ENCODE peak calls at places on chromosomes 4 and X, in six cellular contexts. M is HEK293T, T is HCT116, L is HepG2, J is K562, B is H1. D is an unnamed sample.

GRCh38 chrX:30580641-30581040 is 3.1 kb upstream of the TASL start:
- DNase-seq in M (no peak), L (no peak), J (no peak), T (no peak), B (no peak), D (no peak)

GRCh38 chrX:76827672-76828071 is 400.2 kb downstream of the MAGEE1 start:
- DNase-seq in L (no peak), J (no peak), B (no peak), M (no peak), T (no peak), D (no peak)

GRCh38 chr4:141352775-141353544 is 132.3 kb downstream of the ZNF330 start:
- DNase-seq in B (no peak), J (no peak), M (no peak), L (no peak), T (no peak), D (no peak)

GRCh38 chr4:8537041-8537461 is 43.1 kb upstream of the GPR78 start:
- DNase-seq in M (no peak), L (peak), J (no peak), B (no peak), T (peak), D (no peak)

GRCh38 chr4:112517067-112517588 is 1.1 kb upstream of the NEUROG2 start:
- DNase-seq in B (no peak), T (no peak), L (no peak), M (peak), J (no peak), D (peak)

GRCh38 chr4:155319506-155319905 is 57.3 kb downstream of the MAP9 start:
- DNase-seq in L (no peak), M (no peak), B (peak), J (no peak), T (no peak), D (no peak)

GRCh38 chr4:185817403-185817818 is 5.4 kb upstream of the SORBS2 start:
- DNase-seq in L (peak), B (no peak), T (no peak), M (no peak), J (no peak), D (no peak)

GRCh38 chr4:153252122-153252521 is 47.9 kb downstream of the TRIM2 start:
- DNase-seq in L (no peak), B (no peak), J (no peak), M (no peak), T (no peak), D (no peak)

GRCh38 chr4:77203380-77204197 is 46.6 kb downstream of the CCNG2 start:
- DNase-seq in M (peak), J (peak), L (peak), T (peak), B (peak), D (peak)

GRCh38 chr4:56146956-56147355 is 198.2 kb downstream of the CEP135 start:
- DNase-seq in J (no peak), L (no peak), M (no peak), B (no peak), T (no peak), D (no peak)

DNA sequence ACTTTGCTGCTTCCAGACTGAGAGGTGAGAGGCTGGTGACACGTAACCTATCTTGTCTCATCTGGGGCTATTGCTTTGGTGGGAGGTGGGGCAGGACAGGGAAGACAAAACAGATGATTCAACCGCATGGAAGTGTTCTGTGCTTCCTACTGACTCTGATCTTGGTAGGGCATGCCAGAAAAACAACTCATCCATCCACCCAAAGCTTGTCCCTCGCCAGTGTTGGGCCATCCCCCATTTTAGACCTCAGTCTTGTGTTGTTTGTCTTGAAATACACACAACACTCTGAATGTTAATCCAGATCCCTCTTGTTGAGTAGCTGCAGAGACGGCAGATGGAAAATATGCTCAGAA is 351 bp downstream of the CHRNA9 start:
- DNase-seq in L (no peak), J (no peak), T (no peak), M (no peak), B (no peak), D (no peak)
- TF ChIP-seq SP1 in L (no peak), J (no peak), T (no peak), M (no peak), B (no peak), D (no peak)

DNA sequence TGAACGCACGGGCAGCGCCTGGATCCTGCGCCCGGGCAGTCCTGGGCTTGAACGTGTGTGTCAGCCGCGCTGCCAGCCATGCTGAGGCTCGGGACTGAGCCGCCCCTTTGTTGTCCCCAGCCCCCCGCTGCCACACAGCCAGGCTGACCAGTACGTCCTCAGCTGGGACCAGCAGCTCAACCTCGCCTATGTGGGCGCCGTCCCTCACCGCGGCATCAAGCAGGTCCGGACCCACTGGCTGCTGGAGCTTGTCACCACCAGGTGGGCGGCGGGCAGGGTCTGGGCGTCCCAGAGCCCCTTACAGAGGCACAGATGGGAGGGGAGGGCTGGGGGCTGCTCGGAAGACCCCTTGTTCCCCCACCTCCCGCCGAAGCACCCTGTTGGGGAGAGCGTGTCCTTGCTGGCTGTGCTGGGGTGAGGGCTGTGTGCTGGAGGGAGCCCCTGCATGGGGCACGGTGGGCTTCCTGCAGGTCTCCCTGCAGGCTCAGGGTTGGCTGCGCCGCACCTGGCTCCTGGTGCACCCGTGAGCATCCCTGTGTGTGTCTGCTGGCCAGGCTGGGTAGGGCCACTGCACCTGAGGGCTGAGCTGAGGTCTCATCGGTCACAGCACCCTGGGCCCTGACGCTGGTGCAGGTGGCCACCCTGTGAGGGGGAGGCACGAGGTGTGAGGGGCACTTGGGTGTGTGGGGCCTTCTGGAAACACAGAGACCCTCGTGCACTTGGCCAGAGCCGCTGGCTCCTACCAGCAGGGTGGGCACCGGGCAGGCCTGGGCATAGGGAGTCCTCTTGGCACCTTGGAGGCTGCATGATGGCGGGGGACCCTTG is 1.1 kb downstream of the IDUA start:
- DNase-seq in B (no peak), T (no peak), M (no peak), L (no peak), J (no peak), D (no peak)
- TF ChIP-seq SP1 in B (no peak), T (no peak), M (no peak), L (no peak), J (no peak), D (no peak)

GRCh38 chrX:70257599-70258288 is 2.3 kb downstream of the P2RY4 start:
- DNase-seq in T (no peak), J (no peak), L (no peak), B (no peak), M (no peak), D (no peak)

GRCh38 chrX:70268034-70268433 is at the start of gene ARR3:
- DNase-seq in T (no peak), B (no peak), J (no peak), M (no peak), L (no peak), D (no peak)

GRCh38 chrX:70264784-70265183 is 3.4 kb upstream of the ARR3 start:
- DNase-seq in L (no peak), J (no peak), B (no peak), M (no peak), T (no peak), D (no peak)

GRCh38 chrX:70260104-70260503 is at the start of gene P2RY4:
- DNase-seq in J (no peak), L (no peak), M (no peak), T (no peak), B (no peak), D (no peak)

DNA sequence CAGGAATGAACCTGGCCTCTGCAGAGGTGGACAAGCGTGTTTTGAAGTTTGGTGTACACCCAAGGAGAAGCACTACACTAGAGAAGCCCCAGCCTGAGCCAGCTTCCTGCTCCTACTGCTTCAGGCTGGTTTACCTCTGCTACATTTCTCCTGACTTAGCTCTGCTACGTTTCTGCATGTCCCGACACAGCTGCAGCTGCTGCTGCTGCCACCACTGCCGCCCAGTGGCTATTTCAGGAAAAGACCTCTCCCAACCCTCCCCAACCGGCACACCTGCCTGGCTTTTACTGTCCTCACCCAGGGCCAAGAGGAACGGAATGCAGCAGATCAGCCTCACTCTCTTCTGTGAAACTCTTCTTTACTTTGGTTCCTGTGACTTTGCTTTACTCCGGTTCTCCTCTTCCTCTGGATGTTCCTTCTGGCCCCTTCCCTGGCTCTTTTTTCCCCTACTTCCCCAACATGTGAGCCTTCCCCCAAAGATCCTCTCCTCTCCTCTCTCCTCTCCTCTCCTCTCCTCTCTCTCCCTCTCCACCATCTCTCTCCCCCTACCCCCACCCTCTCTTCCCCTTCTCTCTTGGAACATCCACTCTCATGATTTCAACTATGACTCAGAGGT is 3.1 kb upstream of the P2RY4 start:
- DNase-seq in T (no peak), B (peak), J (peak), L (peak), M (peak), D (peak)
- TF ChIP-seq SP1 in T (no peak), B (no peak), J (no peak), L (no peak), M (no peak), D (no peak)

GRCh38 chr4:108055787-108056186 is 66.1 kb downstream of the HADH start:
- DNase-seq in M (no peak), L (no peak), T (no peak), B (no peak), J (no peak), D (no peak)
- TF ChIP-seq SP1 in M (no peak), L (no peak), T (no peak), B (no peak), J (no peak), D (no peak)

GRCh38 chrX:39720945-39721344 is 376.8 kb downstream of the BCOR start:
- DNase-seq in B (no peak), J (no peak), L (no peak), T (no peak), M (no peak), D (no peak)

GRCh38 chrX:39718951-39719350 is 378.8 kb downstream of the BCOR start:
- DNase-seq in T (no peak), B (no peak), M (no peak), J (no peak), L (no peak), D (no peak)

GRCh38 chrX:39724544-39724943 is 373.2 kb downstream of the BCOR start:
- DNase-seq in L (no peak), T (no peak), M (no peak), J (no peak), B (no peak), D (no peak)

GRCh38 chrX:39725114-39725513 is 372.6 kb downstream of the BCOR start:
- DNase-seq in L (no peak), B (no peak), T (no peak), J (no peak), M (no peak), D (no peak)

GRCh38 chrX:39721570-39722279 is 376.0 kb downstream of the BCOR start:
- DNase-seq in M (no peak), L (no peak), B (no peak), T (no peak), J (no peak), D (no peak)
- TF ChIP-seq SP1 in M (no peak), L (no peak), B (no peak), T (no peak), J (no peak), D (no peak)

GRCh38 chr4:4784379-4784778 is 75.1 kb upstream of the MSX1 start:
- DNase-seq in T (no peak), J (no peak), B (no peak), L (no peak), M (no peak), D (no peak)

GRCh38 chr4:4783847-4784246 is 75.6 kb upstream of the MSX1 start:
- DNase-seq in B (no peak), L (no peak), J (no peak), T (no peak), M (no peak), D (no peak)

GRCh38 chr4:4780634-4781287 is 78.7 kb upstream of the MSX1 start:
- DNase-seq in T (no peak), L (no peak), J (no peak), B (no peak), M (no peak), D (no peak)

GRCh38 chr4:4782969-4783368 is 76.5 kb upstream of the MSX1 start:
- DNase-seq in J (no peak), B (no peak), T (no peak), L (no peak), M (no peak), D (no peak)

GRCh38 chr4:4781936-4782754 is 77.3 kb upstream of the MSX1 start:
- DNase-seq in J (no peak), M (no peak), L (no peak), B (no peak), T (no peak), D (no peak)
- TF ChIP-seq SP1 in J (no peak), M (no peak), L (no peak), B (no peak), T (no peak), D (no peak)

GRCh38 chr4:11900277-11900676 is 471.6 kb upstream of the HS3ST1 start:
- DNase-seq in T (no peak), J (no peak), M (no peak), B (no peak), L (no peak), D (no peak)

GRCh38 chr4:11904117-11904535 is 475.4 kb upstream of the HS3ST1 start:
- DNase-seq in L (no peak), J (no peak), B (no peak), M (no peak), T (no peak), D (no peak)

GRCh38 chr4:11894976-11895375 is 466.3 kb upstream of the HS3ST1 start:
- DNase-seq in L (no peak), M (no peak), T (no peak), J (no peak), B (no peak), D (no peak)

DNA sequence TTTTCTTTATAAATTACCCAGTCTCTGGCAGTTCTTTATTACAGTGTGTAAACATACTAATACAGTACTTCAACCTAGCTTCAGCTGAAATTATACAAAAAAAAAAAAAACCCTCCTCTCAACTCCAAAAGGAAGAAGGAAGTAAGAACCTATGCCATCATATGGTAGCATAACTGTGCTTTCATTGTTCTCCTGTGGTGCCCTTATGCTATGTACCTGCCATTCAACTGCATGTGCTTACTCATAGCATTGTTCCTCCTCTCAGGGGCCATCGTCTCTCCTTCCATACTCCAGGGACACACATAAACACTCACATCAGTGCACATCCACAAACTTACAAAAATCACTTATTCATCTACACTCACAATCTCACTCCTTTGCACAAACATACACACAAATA is 470.1 kb upstream of the HS3ST1 start:
- DNase-seq in L (no peak), M (no peak), B (no peak), T (no peak), J (no peak), D (no peak)
- TF ChIP-seq SP1 in L (no peak), M (no peak), B (no peak), T (no peak), J (no peak), D (no peak)

D was measured in WTC11.